ENCODE peak calls at places on chromosomes 16 and 17, in four cellular contexts. U is right lobe of liver, C is neural progenitor cell, D is MM.1S. A is an unnamed sample. For H3K4me1, the result is how much of the 10 kb centered on the place peaks cover.

GRCh38 chr16:48720266-48720665 is 110.3 kb upstream of the N4BP1 start:
- DNase-seq in D (peak), C (peak), U (no peak), A (no peak)

GRCh38 chr16:71933913-71934696 is 38.8 kb downstream of the IST1 start:
- DNase-seq in C (peak), D (no peak), U (no peak), A (no peak)

GRCh38 chr17:46818319-46818928 is at the start of gene WNT3:
- DNase-seq in C (peak), U (no peak), D (no peak), A (peak)

GRCh38 chr17:49910094-49910857 is 58.7 kb upstream of the DLX4 start:
- DNase-seq in C (peak), D (no peak), U (no peak), A (no peak)

GRCh38 chr16:4613636-4614570 is 785 bp downstream of the UBALD1 start:
- DNase-seq in C (peak), U (no peak), D (no peak), A (peak)

GRCh38 chr17:82388922-82389283 is 17.3 kb downstream of the UTS2R start:
- DNase-seq in D (no peak), U (no peak), C (no peak), A (no peak)

GRCh38 chr17:58763263-58763662 is 7.6 kb downstream of the PPM1E start:
- DNase-seq in U (no peak), C (no peak), D (no peak), A (no peak)

GRCh38 chr17:58536541-58536940 is 22.1 kb upstream of the MTMR4 start:
- DNase-seq in U (no peak), C (no peak), D (no peak), A (no peak)

GRCh38 chr17:44203731-44204452 is 4.2 kb upstream of the ATXN7L3 start:
- DNase-seq in D (peak), C (peak), U (no peak), A (no peak)

GRCh38 chr17:13704333-13704732 is 102.6 kb upstream of the HS3ST3A1 start:
- DNase-seq in U (no peak), C (no peak), D (no peak), A (no peak)

GRCh38 chr17:68468334-68468733 is 11.0 kb upstream of the WIPI1 start:
- DNase-seq in C (no peak), U (no peak), D (no peak), A (no peak)

GRCh38 chr16:50301626-50302471 is 35.5 kb downstream of the ADCY7 start:
- DNase-seq in C (no peak), U (no peak), D (no peak), A (peak)

DNA sequence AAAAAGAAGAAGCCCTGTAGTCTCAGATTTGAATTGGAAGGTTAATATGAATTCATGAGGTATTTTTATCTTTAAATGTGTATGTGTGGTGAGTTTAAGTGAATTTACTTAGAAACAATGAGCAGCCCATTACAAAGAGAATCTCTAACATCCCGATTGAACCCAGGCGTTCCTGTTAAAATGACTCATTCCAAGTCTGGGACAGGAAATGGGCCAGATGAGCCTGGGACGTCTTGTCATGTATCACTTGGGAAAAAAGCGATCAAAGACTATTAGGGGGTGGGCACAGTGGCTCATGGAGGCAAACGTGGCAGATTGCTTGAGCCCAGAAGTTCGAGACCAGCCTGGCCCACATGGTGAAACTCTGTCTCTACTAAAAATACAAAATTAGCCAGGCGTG is 81.6 kb downstream of the SEC14L1 start:
- DNase-seq in U (no peak), D (no peak), C (no peak), A (no peak)
- H3K4me1 ChIP-seq in U (under half), D (under half), C (under half), A (under half)

GRCh38 chr16:30186782-30187555 is 3.6 kb downstream of the CORO1A start:
- DNase-seq in C (peak), U (peak), D (peak), A (peak)

GRCh38 chr16:30185141-30185682 is 1.8 kb downstream of the CORO1A start:
- DNase-seq in U (peak), D (peak), C (no peak), A (peak)

GRCh38 chr16:30185683-30186421 is 2.5 kb downstream of the CORO1A start:
- DNase-seq in D (peak), C (no peak), U (peak), A (peak)

GRCh38 chr16:30187556-30187865 is 4.1 kb downstream of the CORO1A start:
- DNase-seq in C (no peak), U (no peak), D (no peak), A (no peak)

DNA sequence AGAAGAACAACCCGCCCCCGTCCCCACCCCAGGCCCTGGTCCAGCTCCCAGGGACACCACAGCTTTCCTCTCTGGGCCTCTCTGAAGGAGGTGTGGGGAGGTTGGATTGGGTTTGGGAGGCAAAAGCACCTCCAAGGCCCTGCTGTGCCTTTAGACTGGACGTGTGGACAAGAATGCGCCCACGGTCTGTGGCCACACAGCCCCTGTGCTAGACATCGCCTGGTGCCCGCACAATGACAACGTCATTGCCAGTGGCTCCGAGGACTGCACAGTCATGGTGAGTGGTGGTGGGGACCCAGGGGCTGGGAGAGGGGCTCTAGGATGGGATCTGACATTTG is 3.0 kb downstream of the CORO1A start:
- DNase-seq in C (no peak), U (no peak), D (no peak), A (no peak)
- H3K4me3 ChIP-seq in C (no peak), U (peak), D (peak), A (peak)

GRCh38 chr16:12259258-12259657 is 282.7 kb downstream of the SNX29 start:
- DNase-seq in D (no peak), C (no peak), U (no peak), A (no peak)
- H3K4me1 ChIP-seq in D (under half), C (under half), U (under half), A (under half)

GRCh38 chr17:40323731-40324650 is 15.0 kb downstream of the RARA start:
- DNase-seq in C (no peak), D (peak), U (no peak), A (no peak)

GRCh38 chr17:40327244-40327666 is 18.3 kb downstream of the RARA start:
- DNase-seq in C (no peak), U (no peak), D (no peak), A (no peak)

GRCh38 chr17:40326832-40327199 is 17.8 kb downstream of the RARA start:
- DNase-seq in C (no peak), D (no peak), U (no peak), A (no peak)

GRCh38 chr17:40326014-40326831 is 17.2 kb downstream of the RARA start:
- DNase-seq in D (peak), C (no peak), U (peak), A (no peak)

GRCh38 chr17:40325156-40326013 is 16.4 kb downstream of the RARA start:
- DNase-seq in C (no peak), U (no peak), D (peak), A (no peak)
- H3K4me3 ChIP-seq in C (no peak), U (no peak), D (peak), A (no peak)

GRCh38 chr16:70694517-70695218 is 8.8 kb upstream of the MTSS2 start:
- DNase-seq in C (no peak), U (no peak), D (no peak), A (no peak)

GRCh38 chr16:70694088-70694487 is 8.2 kb upstream of the MTSS2 start:
- DNase-seq in D (no peak), U (no peak), C (peak), A (no peak)

GRCh38 chr16:70692130-70692470 is 6.2 kb upstream of the MTSS2 start:
- DNase-seq in C (no peak), U (no peak), D (no peak), A (no peak)

GRCh38 chr16:70692481-70693203 is 6.8 kb upstream of the MTSS2 start:
- DNase-seq in D (no peak), C (no peak), U (no peak), A (no peak)

DNA sequence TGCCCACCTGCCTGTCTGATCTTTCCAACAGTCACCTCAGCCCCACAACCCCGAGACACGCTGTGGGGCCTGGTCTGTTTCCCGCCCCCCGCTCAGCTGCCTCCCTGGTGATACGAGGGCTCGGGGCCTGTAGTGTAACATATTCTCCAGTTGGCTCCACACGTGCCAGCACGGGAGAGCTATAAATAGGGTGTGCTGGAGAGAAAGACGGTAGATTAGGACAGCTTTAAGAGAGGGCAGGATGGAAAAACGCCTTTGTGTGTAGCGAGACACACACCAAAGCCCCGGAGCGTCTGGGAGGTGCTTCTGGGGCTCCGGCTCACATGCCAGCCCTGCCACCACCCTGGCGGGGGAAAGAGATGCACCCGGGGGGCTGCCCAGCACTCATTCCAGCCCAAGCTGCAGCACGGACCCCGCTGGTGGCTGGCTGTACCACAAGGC is 7.4 kb upstream of the MTSS2 start:
- DNase-seq in D (no peak), U (no peak), C (no peak), A (no peak)
- H3K4me1 ChIP-seq in D (under half), U (under half), C (under half), A (half or more)

GRCh38 chr16:14302031-14302398 is 230.9 kb downstream of the MRTFB start:
- DNase-seq in C (peak), D (peak), U (peak), A (peak)

GRCh38 chr16:14301150-14302030 is 230.3 kb downstream of the MRTFB start:
- DNase-seq in C (peak), D (peak), U (peak), A (peak)

GRCh38 chr16:14298374-14299122 is 227.4 kb downstream of the MRTFB start:
- DNase-seq in C (no peak), D (no peak), U (no peak), A (peak)

GRCh38 chr16:14302399-14303181 is 231.5 kb downstream of the MRTFB start:
- DNase-seq in D (no peak), C (peak), U (peak), A (no peak)

DNA sequence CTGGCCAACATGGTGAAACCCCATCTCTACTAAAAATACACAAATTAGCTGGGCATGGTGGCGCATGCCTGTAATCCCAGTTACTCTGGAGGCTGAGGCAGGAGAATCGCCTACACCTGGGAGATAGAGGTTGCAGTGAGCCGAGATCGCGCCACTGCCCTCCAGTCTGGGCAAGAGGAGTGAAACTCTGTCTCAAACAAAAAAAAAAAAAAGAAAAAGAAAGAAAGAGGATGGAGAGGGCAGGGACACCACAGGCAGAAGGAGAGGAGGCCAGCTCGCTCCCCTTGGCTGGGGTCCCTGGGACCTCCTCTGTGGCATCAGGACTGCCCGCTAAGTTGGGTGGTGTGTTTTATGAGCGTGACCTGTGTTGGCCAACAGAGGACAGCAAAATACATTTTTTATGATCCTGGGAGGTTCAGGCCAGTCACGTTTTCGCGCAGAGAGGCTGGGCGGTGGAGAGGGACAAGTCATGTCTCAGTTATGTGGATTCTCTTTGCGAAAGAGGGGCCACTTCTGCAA is 229.6 kb downstream of the MRTFB start:
- DNase-seq in D (peak), U (peak), C (peak), A (peak)
- H3K4me3 ChIP-seq in D (peak), U (no peak), C (peak), A (peak)

GRCh38 chr17:77478899-77479298 is 338.1 kb downstream of the SEC14L1 start:
- DNase-seq in D (no peak), C (peak), U (no peak), A (no peak)
- H3K4me1 ChIP-seq in D (under half), C (half or more), U (under half), A (half or more)